ENCODE peak calls at places on chromosomes 16 and 17, in five cellular contexts. W, G, V, Z and U are unnamed samples. For H3K9me3, the result is how much of the 10 kb centered on the place peaks cover.

GRCh38 chr16:49592507-49593422 is 219.2 kb downstream of the C16orf78 start:
- DNase-seq in W (peak), G (peak), V (peak), Z (no peak), U (peak)

GRCh38 chr17:46035112-46035818 is 36.2 kb downstream of the STH start:
- DNase-seq in Z (no peak), V (no peak), W (no peak), G (no peak), U (no peak)

GRCh38 chr17:29625037-29625750 is 2.5 kb upstream of the CORO6 start:
- DNase-seq in W (peak), G (peak), V (no peak), Z (no peak), U (peak)

GRCh38 chr17:77535892-77536291 is 395.1 kb downstream of the SEC14L1 start:
- DNase-seq in Z (no peak), W (peak), V (no peak), G (no peak), U (no peak)

GRCh38 chr17:47905221-47905733 is 9.2 kb downstream of the SP2 start:
- DNase-seq in W (no peak), G (no peak), V (no peak), Z (peak), U (no peak)

GRCh38 chr17:78355045-78355641 is 4.7 kb downstream of the SOCS3 start:
- DNase-seq in G (no peak), V (no peak), W (no peak), Z (no peak), U (no peak)

GRCh38 chr17:56549501-56549900 is 44.0 kb upstream of the NOG start:
- DNase-seq in W (no peak), Z (no peak), G (no peak), V (no peak), U (no peak)

GRCh38 chr16:19589771-19590302 is 34.3 kb downstream of the VPS35L start:
- DNase-seq in V (no peak), G (no peak), Z (no peak), W (no peak), U (no peak)

GRCh38 chr16:72858611-72859493 is 189.1 kb downstream of the ZFHX3 start:
- DNase-seq in G (peak), Z (no peak), W (no peak), V (no peak), U (peak)

GRCh38 chr17:7295230-7296180 is 1.1 kb upstream of the YBX2 start:
- DNase-seq in W (no peak), G (peak), V (no peak), Z (no peak), U (no peak)

GRCh38 chr16:26019406-26019805 is 327.6 kb downstream of the HS3ST4 start:
- DNase-seq in Z (no peak), G (no peak), V (no peak), W (no peak), U (no peak)

GRCh38 chr17:20092973-20093626 is 83.9 kb downstream of the SPECC1 start:
- DNase-seq in Z (no peak), W (no peak), G (no peak), V (no peak), U (no peak)

GRCh38 chr17:66492500-66493123 is 190.2 kb downstream of the PRKCA start:
- DNase-seq in W (no peak), G (peak), V (no peak), Z (no peak), U (no peak)

GRCh38 chr17:19386276-19386863 is 620 bp downstream of the MFAP4 start:
- DNase-seq in W (peak), Z (peak), V (no peak), G (peak), U (no peak)

GRCh38 chr16:69762843-69763556 is 868 bp downstream of the WWP2 start:
- DNase-seq in Z (no peak), W (no peak), V (no peak), G (no peak), U (no peak)

GRCh38 chr17:80750263-80750662 is 205.6 kb downstream of the RPTOR start:
- DNase-seq in G (no peak), Z (no peak), V (no peak), W (no peak), U (no peak)

GRCh38 chr17:66310528-66311148 is 8.2 kb downstream of the PRKCA start:
- DNase-seq in V (no peak), G (no peak), W (peak), Z (no peak), U (no peak)

GRCh38 chr17:76841776-76842405 is 26.3 kb upstream of the MGAT5B start:
- DNase-seq in G (peak), W (peak), V (peak), Z (no peak), U (peak)

GRCh38 chr16:15536813-15537212 is 102.4 kb downstream of the BMERB1 start:
- DNase-seq in Z (no peak), G (no peak), W (peak), V (no peak), U (no peak)

GRCh38 chr17:78882546-78883089 is 20.4 kb downstream of the CEP295NL start:
- DNase-seq in Z (no peak), G (peak), V (no peak), W (no peak), U (peak)

GRCh38 chr16:84252214-84252613 is 12.4 kb upstream of the KCNG4 start:
- DNase-seq in W (no peak), Z (no peak), G (no peak), V (no peak), U (no peak)

GRCh38 chr16:50502616-50503000 is 45.6 kb upstream of the NKD1 start:
- DNase-seq in V (no peak), Z (no peak), W (no peak), G (no peak), U (no peak)

GRCh38 chr17:1628856-1629646 is 417 bp upstream of the SLC43A2 start:
- DNase-seq in V (no peak), W (peak), G (peak), Z (peak), U (peak)

GRCh38 chr17:66255112-66255511 is 25.9 kb upstream of the APOH start:
- DNase-seq in V (peak), G (peak), W (peak), Z (peak), U (peak)

GRCh38 chr16:25007284-25007984 is 7.7 kb downstream of the ARHGAP17 start:
- DNase-seq in V (no peak), W (no peak), Z (no peak), G (no peak), U (no peak)

GRCh38 chr16:17117906-17118577 is 352.7 kb downstream of the XYLT1 start:
- DNase-seq in G (no peak), W (no peak), Z (no peak), V (no peak), U (no peak)

GRCh38 chr17:17506181-17506741 is 10.1 kb upstream of the RASD1 start:
- DNase-seq in Z (no peak), V (no peak), W (no peak), G (peak), U (no peak)

GRCh38 chr16:75550211-75550662 is 5.8 kb downstream of the TMEM231 start:
- DNase-seq in W (peak), V (no peak), Z (peak), G (no peak), U (peak)

DNA sequence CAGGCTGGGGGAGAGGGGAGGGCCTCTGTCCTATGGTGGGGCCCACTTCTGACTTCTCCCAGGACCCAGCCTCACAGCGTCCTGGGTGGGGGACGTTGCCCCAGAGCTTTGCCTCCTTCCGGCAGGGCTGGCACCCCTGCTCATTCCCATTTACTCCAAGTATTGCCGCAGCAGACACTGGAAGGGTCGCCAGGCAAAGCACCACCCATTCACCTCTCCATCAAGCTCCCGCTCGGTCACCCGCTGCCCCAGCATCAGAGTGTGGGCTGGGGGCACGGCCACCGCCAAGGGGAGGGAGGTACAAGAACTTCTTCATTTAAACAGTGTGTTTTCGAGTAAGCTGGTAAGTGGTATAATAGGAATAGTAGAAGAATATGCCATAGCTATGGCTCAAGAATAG is 52.8 kb upstream of the GNG13 start:
- DNase-seq in Z (no peak), V (no peak), G (no peak), W (no peak), U (no peak)
- H3K9me3 ChIP-seq in Z (under half), V (half or more), G (under half), W (under half), U (under half)

GRCh38 chr17:73099504-73099903 is 7.0 kb upstream of the SLC39A11 start:
- DNase-seq in Z (no peak), W (no peak), V (no peak), G (no peak), U (no peak)
- H3K9me3 ChIP-seq in Z (under half), W (under half), V (under half), G (under half), U (under half)

GRCh38 chr17:49680314-49680713 is 2.4 kb upstream of the SPOP start:
- DNase-seq in W (no peak), G (no peak), V (no peak), Z (no peak), U (no peak)

GRCh38 chr17:49676276-49676868 is 1.5 kb downstream of the SPOP start:
- DNase-seq in G (no peak), Z (no peak), W (peak), V (peak), U (no peak)

GRCh38 chr17:49677933-49678847 is at the start of gene SPOP:
- DNase-seq in W (peak), Z (peak), G (peak), V (peak), U (peak)

GRCh38 chr17:49677134-49677932 is 564 bp downstream of the SPOP start:
- DNase-seq in G (peak), Z (peak), W (peak), V (peak), U (peak)

DNA sequence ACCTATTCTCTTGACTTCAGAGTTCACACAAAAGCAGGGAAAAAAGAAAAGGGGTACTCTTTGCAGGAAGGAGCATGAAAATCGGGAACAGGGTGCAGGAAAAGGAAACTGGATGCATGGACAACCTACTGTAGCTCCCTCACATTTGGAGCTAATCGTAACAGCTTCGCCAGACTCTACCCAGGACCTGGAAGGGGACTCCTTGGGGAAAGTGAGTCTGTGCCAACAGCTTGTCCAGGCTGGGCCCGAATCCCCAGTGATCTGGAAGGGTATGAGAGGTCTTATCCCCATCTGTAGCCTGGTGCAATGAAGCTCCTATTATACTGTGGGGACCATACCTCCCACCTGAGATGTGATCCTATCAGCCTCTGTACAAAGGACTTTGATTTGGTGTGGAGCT is 3.4 kb upstream of the SPOP start:
- DNase-seq in V (no peak), G (no peak), W (no peak), Z (no peak), U (no peak)
- H3K9me3 ChIP-seq in V (under half), G (under half), W (under half), Z (under half), U (under half)

DNA sequence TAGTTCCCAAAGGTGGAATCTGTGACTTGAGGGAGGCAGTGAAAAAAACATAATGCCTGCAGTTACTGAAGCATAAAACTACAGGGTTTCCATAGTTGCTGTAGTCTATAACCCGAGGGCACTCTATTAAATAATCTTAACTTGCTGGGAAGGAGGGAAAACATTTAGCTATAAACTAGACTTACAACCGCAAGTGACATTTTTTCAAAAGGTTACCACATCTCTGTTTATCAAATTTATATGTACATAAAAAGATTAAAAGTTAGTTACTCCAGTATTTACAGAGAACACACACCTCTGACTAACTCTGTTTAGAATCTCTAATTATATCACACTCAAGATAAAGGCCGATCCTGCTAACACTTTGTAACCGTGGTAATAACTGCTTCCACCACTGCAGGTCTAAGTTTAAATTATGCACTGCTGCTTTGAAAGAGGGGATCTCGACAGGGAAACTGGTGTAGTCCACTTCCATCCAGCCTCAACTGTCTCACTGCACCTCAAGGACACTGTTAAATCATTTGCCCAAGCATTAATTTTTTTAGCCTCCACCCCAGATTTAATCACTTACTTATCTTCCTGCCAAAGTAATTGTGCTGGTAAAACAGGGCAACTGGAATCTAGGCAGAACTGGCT is 14.6 kb downstream of the KCNJ16 start:
- DNase-seq in V (no peak), Z (no peak), W (no peak), G (peak), U (no peak)
- H3K9me3 ChIP-seq in V (under half), Z (under half), W (under half), G (under half), U (under half)

GRCh38 chr17:58535431-58535830 is 21.0 kb upstream of the MTMR4 start:
- DNase-seq in W (no peak), G (no peak), Z (no peak), V (no peak), U (no peak)

GRCh38 chr17:58536541-58536940 is 22.1 kb upstream of the MTMR4 start:
- DNase-seq in G (no peak), V (no peak), W (no peak), Z (no peak), U (no peak)

GRCh38 chr17:58534901-58535421 is 20.5 kb upstream of the MTMR4 start:
- DNase-seq in V (no peak), W (no peak), Z (no peak), G (no peak), U (no peak)

GRCh38 chr17:58538801-58539410 is 24.5 kb upstream of the MTMR4 start:
- DNase-seq in V (no peak), G (no peak), W (no peak), Z (no peak), U (no peak)

DNA sequence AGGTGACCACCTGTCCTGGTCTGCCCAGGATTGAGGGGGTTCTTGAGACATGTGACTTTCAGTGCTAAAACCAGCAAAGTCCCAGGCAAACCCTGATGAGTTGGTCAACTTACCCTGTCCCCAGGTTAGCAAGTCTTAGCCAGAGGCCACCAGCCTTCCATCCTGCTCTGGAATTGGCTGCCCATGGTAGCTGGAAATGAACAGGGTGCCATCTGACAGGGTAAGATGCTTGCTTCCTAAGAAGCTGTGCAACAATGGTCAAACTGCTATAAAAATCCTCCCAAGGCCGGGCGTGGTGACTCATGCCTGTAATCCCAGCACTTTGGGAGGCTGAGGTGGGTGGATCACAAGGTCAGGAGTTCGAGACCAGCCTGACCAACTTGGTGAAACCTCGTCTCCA is 22.8 kb upstream of the MTMR4 start:
- DNase-seq in G (no peak), W (no peak), V (no peak), Z (no peak), U (no peak)
- H3K9me3 ChIP-seq in G (under half), W (under half), V (under half), Z (under half), U (under half)

GRCh38 chr17:68610554-68610953 is 9.4 kb upstream of the FAM20A start:
- DNase-seq in Z (no peak), W (no peak), V (no peak), G (no peak), U (no peak)
- H3K9me3 ChIP-seq in Z (under half), W (under half), V (under half), G (under half), U (under half)

DNA sequence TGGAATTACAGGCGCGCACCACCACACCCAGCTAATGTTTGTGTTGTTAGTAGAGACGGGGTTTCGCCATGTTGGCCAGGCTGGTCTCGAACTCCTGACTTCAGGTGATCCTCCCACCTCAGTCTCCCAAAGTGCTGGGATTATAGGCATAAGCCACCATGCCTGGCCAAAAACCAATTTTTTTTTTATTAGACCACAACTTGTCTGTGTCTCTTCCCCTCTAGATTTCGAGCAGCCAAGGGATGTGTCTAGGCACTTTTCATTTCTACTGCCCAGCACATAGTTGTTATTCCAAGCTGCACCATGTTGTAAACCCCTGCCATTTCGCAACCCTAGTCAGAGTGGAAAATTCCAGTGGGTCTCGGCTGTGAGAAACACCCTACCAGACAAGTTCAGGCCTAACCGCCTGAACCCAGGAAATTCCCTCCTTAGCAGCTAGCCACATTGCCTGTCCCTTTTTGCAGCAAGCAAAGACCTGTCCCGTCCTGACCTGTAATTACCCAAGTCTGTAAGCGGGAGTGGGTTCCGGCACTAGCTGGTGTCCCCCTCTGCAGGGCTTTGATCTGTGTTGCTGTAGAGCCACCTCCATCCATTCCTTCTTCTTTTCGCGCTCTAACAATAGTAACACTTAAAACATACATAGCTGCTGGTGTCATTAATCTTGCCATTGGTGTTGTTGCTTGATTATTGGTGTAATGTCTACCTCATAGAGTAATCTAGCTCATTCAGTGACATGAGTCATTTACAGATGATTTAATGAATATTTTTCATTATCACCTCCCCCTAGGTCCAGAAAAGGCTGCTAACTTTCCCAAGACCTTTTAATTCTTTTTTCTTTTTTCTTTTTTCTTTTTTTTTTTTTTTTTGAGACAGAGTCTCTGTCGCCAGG is 77.3 kb upstream of the ATF7IP2 start:
- DNase-seq in G (no peak), Z (no peak), W (no peak), V (no peak), U (no peak)
- H3K9me3 ChIP-seq in G (under half), Z (under half), W (under half), V (under half), U (under half)

GRCh38 chr16:35910409-35910808 is 2451.0 kb downstream of the TP53TG3F start:
- DNase-seq in G (no peak), Z (no peak), W (no peak), V (no peak), U (no peak)
- H3K9me3 ChIP-seq in G (under half), Z (under half), W (under half), V (half or more), U (under half)